ENCODE peak calls at places on chromosome 17, in four cellular contexts. One of them, this sample, is unnamed.

GRCh38 chr17:39461911-39462641 is 790 bp downstream of the CDK12 start:
- DNase-seq in HCT116: no peak
- DNase-seq in HepG2: peak
- DNase-seq in SK-N-SH: peak
- DNase-seq in this sample: no peak

GRCh38 chr17:14245002-14245401 is 8.3 kb upstream of the CDRT15 start:
- DNase-seq in HCT116: peak
- DNase-seq in HepG2: no peak
- DNase-seq in SK-N-SH: no peak
- DNase-seq in this sample: no peak

GRCh38 chr17:50362661-50363060 is 10.3 kb downstream of the MRPL27 start:
- DNase-seq in HCT116: no peak
- DNase-seq in HepG2: no peak
- DNase-seq in SK-N-SH: no peak
- DNase-seq in this sample: no peak

GRCh38 chr17:81808778-81809555 is 5.0 kb downstream of the GCGR start:
- DNase-seq in HCT116: no peak
- DNase-seq in HepG2: no peak
- DNase-seq in SK-N-SH: peak
- DNase-seq in this sample: no peak

GRCh38 chr17:79814966-79815835 is 18.3 kb upstream of the CBX8 start:
- DNase-seq in HCT116: no peak
- DNase-seq in HepG2: no peak
- DNase-seq in SK-N-SH: no peak
- DNase-seq in this sample: no peak

GRCh38 chr17:48636177-48637018 is 10.2 kb upstream of the HOXB9 start:
- DNase-seq in HCT116: no peak
- DNase-seq in HepG2: peak
- DNase-seq in SK-N-SH: peak
- DNase-seq in this sample: no peak

GRCh38 chr17:78315355-78316114 is 44.3 kb downstream of the SOCS3 start:
- DNase-seq in HCT116: peak
- DNase-seq in HepG2: peak
- DNase-seq in SK-N-SH: peak
- DNase-seq in this sample: peak

GRCh38 chr17:64459284-64459747 is 10.4 kb downstream of the MILR1 start:
- DNase-seq in HCT116: peak
- DNase-seq in HepG2: no peak
- DNase-seq in SK-N-SH: no peak
- DNase-seq in this sample: no peak

GRCh38 chr17:38459556-38459955 is 31.3 kb downstream of the ARHGAP23 start:
- DNase-seq in HCT116: no peak
- DNase-seq in HepG2: no peak
- DNase-seq in SK-N-SH: no peak
- DNase-seq in this sample: no peak

GRCh38 chr17:44610871-44611270 is 45.4 kb upstream of the MEIOC start:
- DNase-seq in HCT116: no peak
- DNase-seq in HepG2: no peak
- DNase-seq in SK-N-SH: no peak
- DNase-seq in this sample: no peak

GRCh38 chr17:81036128-81036891 is 1.4 kb downstream of the BAIAP2 start:
- DNase-seq in HCT116: no peak
- DNase-seq in HepG2: no peak
- DNase-seq in SK-N-SH: no peak
- DNase-seq in this sample: no peak

GRCh38 chr17:60158751-60159478 is 9.1 kb downstream of the CA4 start:
- DNase-seq in HCT116: no peak
- DNase-seq in HepG2: no peak
- DNase-seq in SK-N-SH: peak
- DNase-seq in this sample: no peak

GRCh38 chr17:83012161-83012800 is 67.1 kb upstream of the METRNL start:
- DNase-seq in HCT116: no peak
- DNase-seq in HepG2: no peak
- DNase-seq in SK-N-SH: peak
- DNase-seq in this sample: no peak

GRCh38 chr17:2456475-2456874 is 55.2 kb downstream of the METTL16 start:
- DNase-seq in HCT116: no peak
- DNase-seq in HepG2: no peak
- DNase-seq in SK-N-SH: no peak
- DNase-seq in this sample: no peak

GRCh38 chr17:82983510-82984248 is 95.7 kb upstream of the METRNL start:
- DNase-seq in HCT116: no peak
- DNase-seq in HepG2: no peak
- DNase-seq in SK-N-SH: no peak
- DNase-seq in this sample: no peak

GRCh38 chr17:17114592-17115225 is 72.5 kb downstream of the MPRIP start:
- DNase-seq in HCT116: no peak
- DNase-seq in HepG2: no peak
- DNase-seq in SK-N-SH: no peak
- DNase-seq in this sample: no peak

GRCh38 chr17:50657627-50658026 is 22.9 kb downstream of the ABCC3 start:
- DNase-seq in HCT116: no peak
- DNase-seq in HepG2: no peak
- DNase-seq in SK-N-SH: no peak
- DNase-seq in this sample: no peak

GRCh38 chr17:39400547-39401411 is 647 bp downstream of the FBXL20 start:
- DNase-seq in HCT116: no peak
- DNase-seq in HepG2: no peak
- DNase-seq in SK-N-SH: peak
- DNase-seq in this sample: no peak

GRCh38 chr17:39674702-39675389 is 6.6 kb downstream of the PNMT start:
- DNase-seq in HCT116: no peak
- DNase-seq in HepG2: peak
- DNase-seq in SK-N-SH: no peak
- DNase-seq in this sample: no peak

GRCh38 chr17:45222994-45223540 is 1.4 kb downstream of the FMNL1 start:
- DNase-seq in HCT116: no peak
- DNase-seq in HepG2: no peak
- DNase-seq in SK-N-SH: peak
- DNase-seq in this sample: no peak

GRCh38 chr17:31561469-31562412 is 170.3 kb downstream of the RAB11FIP4 start:
- DNase-seq in HCT116: no peak
- DNase-seq in HepG2: no peak
- DNase-seq in SK-N-SH: no peak
- DNase-seq in this sample: no peak

GRCh38 chr17:6546069-6546718 is 10.2 kb downstream of the PITPNM3 start:
- DNase-seq in HCT116: no peak
- DNase-seq in HepG2: no peak
- DNase-seq in SK-N-SH: no peak
- DNase-seq in this sample: no peak

GRCh38 chr17:77458202-77459017 is 317.6 kb downstream of the SEC14L1 start:
- DNase-seq in HCT116: no peak
- DNase-seq in HepG2: no peak
- DNase-seq in SK-N-SH: no peak
- DNase-seq in this sample: no peak

GRCh38 chr17:36144014-36144413 is 32.4 kb downstream of the TBC1D3B start:
- DNase-seq in HCT116: no peak
- DNase-seq in HepG2: no peak
- DNase-seq in SK-N-SH: no peak
- DNase-seq in this sample: no peak

GRCh38 chr17:19290047-19290705 is 53.0 kb downstream of the EPN2 start:
- DNase-seq in HCT116: no peak
- DNase-seq in HepG2: no peak
- DNase-seq in SK-N-SH: peak
- DNase-seq in this sample: no peak

GRCh38 chr17:48718781-48719641 is 3.3 kb downstream of the PRAC1 start:
- DNase-seq in HCT116: no peak
- DNase-seq in HepG2: no peak
- DNase-seq in SK-N-SH: peak
- DNase-seq in this sample: no peak

GRCh38 chr17:46894024-46894423 is 28.9 kb upstream of the GOSR2 start:
- DNase-seq in HCT116: no peak
- DNase-seq in HepG2: peak
- DNase-seq in SK-N-SH: no peak
- DNase-seq in this sample: no peak

GRCh38 chr17:82060614-82061013 is 5.0 kb downstream of the DUS1L start:
- DNase-seq in HCT116: no peak
- DNase-seq in HepG2: no peak
- DNase-seq in SK-N-SH: no peak
- DNase-seq in this sample: no peak

GRCh38 chr17:55690105-55690508 is 32.6 kb downstream of the TMEM100 start:
- DNase-seq in HCT116: no peak
- DNase-seq in HepG2: no peak
- DNase-seq in SK-N-SH: peak
- DNase-seq in this sample: no peak

GRCh38 chr17:67779098-67779672 is 46.1 kb upstream of the BPTF start:
- DNase-seq in HCT116: peak
- DNase-seq in HepG2: peak
- DNase-seq in SK-N-SH: peak
- DNase-seq in this sample: no peak

DNA sequence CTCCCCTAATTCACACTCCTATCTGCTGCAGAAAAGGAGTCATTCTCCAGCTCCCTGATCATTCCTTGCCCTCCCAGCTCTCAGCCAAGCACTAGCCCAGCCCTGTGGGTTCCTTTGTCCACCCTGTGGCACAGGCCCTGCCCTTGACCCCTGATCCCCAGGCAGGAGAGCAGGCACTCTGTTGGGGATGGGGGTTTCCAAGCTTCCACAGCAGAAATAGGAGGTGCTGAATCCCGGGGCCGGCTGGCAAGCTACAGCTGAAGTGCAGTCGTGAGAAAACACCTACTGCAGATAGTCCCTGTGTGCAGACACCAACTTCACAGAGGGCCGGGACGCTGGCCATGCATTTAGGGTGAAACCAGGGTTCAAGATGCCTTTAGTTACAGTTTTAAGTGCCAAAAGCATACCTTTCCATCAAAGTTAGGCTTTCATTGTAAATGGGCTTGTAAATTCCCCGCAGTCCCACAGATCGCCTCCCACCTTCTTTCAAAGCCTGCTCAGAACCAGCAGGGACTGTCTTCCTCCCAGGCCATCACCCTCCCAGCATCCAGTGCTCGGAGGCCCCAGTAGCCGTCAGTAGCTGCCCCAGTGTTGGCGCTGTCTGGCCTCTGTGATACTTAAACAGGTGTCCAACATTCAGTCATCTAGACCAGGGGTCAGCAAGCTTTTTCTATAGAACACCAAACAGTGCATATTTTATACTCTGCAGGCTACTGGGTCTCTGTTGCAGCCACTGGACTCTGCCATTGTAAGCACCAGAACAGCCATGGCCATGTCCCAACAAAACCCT is 10.6 kb downstream of the CPSF4L start:
- DNase-seq in HCT116: no peak
- DNase-seq in HepG2: no peak
- DNase-seq in SK-N-SH: no peak
- DNase-seq in this sample: no peak
- TF ChIP-seq REST in HCT116: no peak
- TF ChIP-seq REST in HepG2: no peak
- TF ChIP-seq REST in SK-N-SH: no peak
- TF ChIP-seq REST in this sample: no peak

GRCh38 chr17:8151641-8152111 is 528 bp downstream of the PER1 start:
- DNase-seq in HCT116: no peak
- DNase-seq in HepG2: no peak
- DNase-seq in SK-N-SH: no peak
- DNase-seq in this sample: no peak

GRCh38 chr17:8152112-8152775 is at the start of gene PER1:
- DNase-seq in HCT116: peak
- DNase-seq in HepG2: peak
- DNase-seq in SK-N-SH: peak
- DNase-seq in this sample: no peak

GRCh38 chr17:8149419-8150193 is 2.6 kb downstream of the PER1 start:
- DNase-seq in HCT116: no peak
- DNase-seq in HepG2: no peak
- DNase-seq in SK-N-SH: no peak
- DNase-seq in this sample: no peak

GRCh38 chr17:8151120-8151640 is 1.0 kb downstream of the PER1 start:
- DNase-seq in HCT116: no peak
- DNase-seq in HepG2: no peak
- DNase-seq in SK-N-SH: peak
- DNase-seq in this sample: no peak

GRCh38 chr17:8150194-8151119 is 1.7 kb downstream of the PER1 start:
- DNase-seq in HCT116: no peak
- DNase-seq in HepG2: no peak
- DNase-seq in SK-N-SH: no peak
- DNase-seq in this sample: no peak
- TF ChIP-seq POLR2AphosphoS5 in HCT116: no peak
- TF ChIP-seq POLR2AphosphoS5 in HepG2: no peak
- TF ChIP-seq POLR2AphosphoS5 in SK-N-SH: no peak
- TF ChIP-seq POLR2AphosphoS5 in this sample: no peak

GRCh38 chr17:63070031-63070430 is 104.0 kb downstream of the TANC2 start:
- DNase-seq in HCT116: no peak
- DNase-seq in HepG2: no peak
- DNase-seq in SK-N-SH: no peak
- DNase-seq in this sample: no peak

GRCh38 chr17:63071797-63072196 is 105.8 kb downstream of the TANC2 start:
- DNase-seq in HCT116: no peak
- DNase-seq in HepG2: no peak
- DNase-seq in SK-N-SH: no peak
- DNase-seq in this sample: no peak

GRCh38 chr17:63078707-63079106 is 112.7 kb downstream of the TANC2 start:
- DNase-seq in HCT116: no peak
- DNase-seq in HepG2: no peak
- DNase-seq in SK-N-SH: no peak
- DNase-seq in this sample: no peak

DNA sequence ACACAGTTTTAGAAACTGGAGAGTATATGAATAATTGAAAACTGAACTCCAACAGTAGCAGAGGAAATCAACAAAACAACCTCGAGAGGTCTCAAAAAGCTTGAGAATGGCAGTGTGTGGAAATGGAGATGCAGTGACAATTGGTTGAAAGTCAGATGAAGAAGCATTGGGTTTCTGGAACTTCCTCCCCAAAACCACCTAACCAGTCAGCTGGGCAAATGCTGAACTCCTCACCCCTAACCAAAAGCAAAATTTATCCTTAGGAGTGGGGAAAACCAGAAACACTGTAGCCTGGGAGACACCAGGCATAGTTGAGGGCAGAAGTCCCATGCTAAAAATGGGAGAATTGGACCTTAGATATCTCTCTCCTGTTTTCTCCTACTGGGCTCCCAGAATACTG is 109.9 kb downstream of the TANC2 start:
- DNase-seq in HCT116: no peak
- DNase-seq in HepG2: no peak
- DNase-seq in SK-N-SH: no peak
- DNase-seq in this sample: no peak
- TF ChIP-seq SIN3A in HCT116: no peak
- TF ChIP-seq SIN3A in HepG2: no peak
- TF ChIP-seq SIN3A in SK-N-SH: no peak
- TF ChIP-seq SIN3A in this sample: no peak

GRCh38 chr17:28700278-28700677 is 11.4 kb downstream of the PROCA1 start:
- DNase-seq in HCT116: no peak
- DNase-seq in HepG2: no peak
- DNase-seq in SK-N-SH: no peak
- DNase-seq in this sample: no peak
- TF ChIP-seq REST in HCT116: no peak
- TF ChIP-seq REST in HepG2: no peak
- TF ChIP-seq REST in SK-N-SH: no peak
- TF ChIP-seq REST in this sample: no peak

GRCh38 chr17:41917192-41917591 is 1.6 kb downstream of the ACLY start:
- DNase-seq in HCT116: no peak
- DNase-seq in HepG2: peak
- DNase-seq in SK-N-SH: no peak
- DNase-seq in this sample: no peak
- TF ChIP-seq POLR2AphosphoS5 in HCT116: no peak
- TF ChIP-seq POLR2AphosphoS5 in HepG2: no peak
- TF ChIP-seq POLR2AphosphoS5 in SK-N-SH: no peak
- TF ChIP-seq POLR2AphosphoS5 in this sample: no peak

This sample was measured in Panc1.